ENCODE peak calls at places on chromosomes 6 and 20, in ten cellular contexts. O, S, Z, E, A, K, W, M, R and D are unnamed samples.
A peak's percentile ranks its signal among the peaks of the same experiment; 100 is the strongest.

GRCh38 chr6:71608646-71609045 is 277.7 kb upstream of the RIMS1 start:
- DNase-seq in O (no peak), S (no peak), Z (no peak), E (no peak), A (no peak), K (no peak), W (no peak), M (peak; percentile 21), R (no peak), D (no peak)

GRCh38 chr6:138287144-138287955 is 69.1 kb upstream of the PBOV1 start:
- DNase-seq in O (peak; percentile 73), S (no peak), Z (no peak), E (no peak), A (peak; percentile 81), K (peak; percentile 50), W (no peak), M (peak; percentile 61), R (peak; percentile 84), D (peak; percentile 88)

GRCh38 chr20:21395666-21396044 is 1.7 kb downstream of the NKX2-4 start:
- DNase-seq in O (no peak), S (no peak), Z (no peak), E (no peak), A (no peak), K (no peak), W (no peak), M (no peak), R (no peak), D (no peak)

GRCh38 chr20:47330071-47330470 is 26.4 kb downstream of the ZMYND8 start:
- DNase-seq in O (no peak), S (no peak), Z (no peak), E (no peak), A (no peak), K (no peak), W (no peak), M (no peak), R (no peak), D (no peak)

GRCh38 chr6:149563203-149563927 is 2.8 kb upstream of the GINM1 start:
- DNase-seq in O (no peak), S (no peak), Z (no peak), E (peak; percentile 75), A (no peak), K (no peak), W (no peak), M (peak; percentile 87), R (no peak), D (no peak)

GRCh38 chr6:15351631-15352030 is 105.8 kb downstream of the JARID2 start:
- DNase-seq in O (no peak), S (no peak), Z (no peak), E (peak; percentile 90), A (no peak), K (no peak), W (no peak), M (peak; percentile 82), R (no peak), D (no peak)

GRCh38 chr20:36384022-36384619 is 78.0 kb downstream of the DLGAP4 start:
- DNase-seq in O (peak; percentile 83), S (no peak), Z (no peak), E (peak; percentile 66), A (no peak), K (no peak), W (no peak), M (peak; percentile 74), R (no peak), D (no peak)

GRCh38 chr6:114096553-114097172 is 125.7 kb upstream of the HDAC2 start:
- DNase-seq in O (peak; percentile 77), S (no peak), Z (no peak), E (peak; percentile 42), A (no peak), K (peak; percentile 3), W (no peak), M (peak; percentile 51), R (no peak), D (no peak)

GRCh38 chr6:26249959-26250805 is 114.8 kb upstream of the BTN3A2 start:
- DNase-seq in O (peak; percentile 73), S (no peak), Z (peak; percentile 53), E (no peak), A (no peak), K (peak; percentile 90), W (no peak), M (peak; percentile 87), R (peak; percentile 59), D (peak; percentile 85)

GRCh38 chr20:48012401-48012974 is 227.2 kb upstream of the SULF2 start:
- DNase-seq in O (no peak), S (no peak), Z (no peak), E (peak; percentile 52), A (no peak), K (no peak), W (no peak), M (peak; percentile 57), R (no peak), D (no peak)

GRCh38 chr20:40073535-40074111 is 615.4 kb downstream of the MAFB start:
- DNase-seq in O (peak; percentile 2), S (no peak), Z (no peak), E (no peak), A (no peak), K (no peak), W (no peak), M (no peak), R (no peak), D (no peak)

GRCh38 chr20:11544029-11544678 is 373.5 kb upstream of the BTBD3 start:
- DNase-seq in O (peak; percentile 69), S (no peak), Z (peak; percentile 32), E (peak; percentile 58), A (peak; percentile 42), K (peak; percentile 59), W (no peak), M (peak; percentile 75), R (no peak), D (no peak)

GRCh38 chr20:54479138-54479906 is 3.9 kb downstream of the DOK5 start:
- DNase-seq in O (peak; percentile 10), S (no peak), Z (no peak), E (no peak), A (no peak), K (no peak), W (no peak), M (peak; percentile 4), R (no peak), D (no peak)

GRCh38 chr6:125844989-125845388 is 54.2 kb downstream of the NCOA7 start:
- DNase-seq in O (no peak), S (no peak), Z (no peak), E (no peak), A (no peak), K (peak; percentile 25), W (no peak), M (no peak), R (no peak), D (no peak)

GRCh38 chr6:91276315-91276714 is 689.4 kb upstream of the MAP3K7 start:
- DNase-seq in O (peak; percentile 24), S (no peak), Z (peak; percentile 21), E (no peak), A (no peak), K (peak; percentile 4), W (no peak), M (peak; percentile 32), R (no peak), D (no peak)

GRCh38 chr6:43310624-43311023 is 2.0 kb upstream of the CRIP3 start:
- DNase-seq in O (no peak), S (no peak), Z (no peak), E (no peak), A (no peak), K (no peak), W (no peak), M (no peak), R (no peak), D (no peak)

GRCh38 chr20:59561614-59562277 is 42.6 kb upstream of the PHACTR3 start:
- DNase-seq in O (no peak), S (no peak), Z (no peak), E (peak; percentile 11), A (no peak), K (no peak), W (peak; percentile 55), M (no peak), R (no peak), D (no peak)

GRCh38 chr6:3026811-3027626 is 27.3 kb downstream of the NQO2 start:
- DNase-seq in O (no peak), S (no peak), Z (no peak), E (no peak), A (no peak), K (no peak), W (no peak), M (no peak), R (no peak), D (no peak)

GRCh38 chr6:56868687-56869086 is 86.2 kb upstream of the BEND6 start:
- DNase-seq in O (no peak), S (no peak), Z (no peak), E (peak; percentile 41), A (no peak), K (no peak), W (no peak), M (peak; percentile 73), R (no peak), D (no peak)

GRCh38 chr6:9504191-9504590 is 910.7 kb downstream of the TFAP2A start:
- DNase-seq in O (no peak), S (no peak), Z (no peak), E (no peak), A (no peak), K (peak; percentile 82), W (no peak), M (no peak), R (no peak), D (no peak)

GRCh38 chr6:48563426-48563825 is 452.4 kb upstream of the PTCHD4 start:
- DNase-seq in O (no peak), S (no peak), Z (no peak), E (no peak), A (no peak), K (no peak), W (no peak), M (no peak), R (no peak), D (no peak)

GRCh38 chr20:10216146-10216741 is 2.4 kb upstream of the SNAP25 start:
- DNase-seq in O (no peak), S (no peak), Z (no peak), E (no peak), A (no peak), K (no peak), W (no peak), M (no peak), R (no peak), D (no peak)

GRCh38 chr20:16222859-16223411 is 350.3 kb downstream of the KIF16B start:
- DNase-seq in O (no peak), S (no peak), Z (no peak), E (peak; percentile 12), A (no peak), K (no peak), W (no peak), M (peak; percentile 50), R (no peak), D (no peak)

GRCh38 chr6:125811259-125811658 is 20.5 kb downstream of the NCOA7 start:
- DNase-seq in O (no peak), S (no peak), Z (no peak), E (no peak), A (no peak), K (no peak), W (no peak), M (no peak), R (no peak), D (no peak)

GRCh38 chr6:105596284-105596755 is 193.4 kb upstream of the PREP start:
- DNase-seq in O (no peak), S (no peak), Z (peak; percentile 23), E (peak; percentile 74), A (no peak), K (no peak), W (no peak), M (peak; percentile 77), R (no peak), D (no peak)

GRCh38 chr6:72218125-72218524 is 331.8 kb downstream of the RIMS1 start:
- DNase-seq in O (peak; percentile 76), S (peak; percentile 46), Z (peak; percentile 16), E (peak; percentile 71), A (peak; percentile 60), K (peak; percentile 11), W (no peak), M (peak; percentile 44), R (peak; percentile 46), D (no peak)